ENCODE peak calls at places on chromosomes 13 and 19, in seven cellular contexts. One of them, this sample, is unnamed.

GRCh38 chr13:77815330-77815729 is 103.3 kb downstream of the EDNRB start:
- DNase-seq in choroid plexus epithelial cell: no peak
- DNase-seq in fibroblast of pulmonary artery: peak
- DNase-seq in AG09309: no peak
- DNase-seq in PC-9: no peak
- DNase-seq in HFF-Myc: no peak
- DNase-seq in nephron progenitor cell: no peak
- DNase-seq in this sample: no peak

GRCh38 chr13:32384702-32385101 is 43.2 kb downstream of the N4BP2L1 start:
- DNase-seq in choroid plexus epithelial cell: no peak
- DNase-seq in fibroblast of pulmonary artery: no peak
- DNase-seq in AG09309: no peak
- DNase-seq in PC-9: no peak
- DNase-seq in HFF-Myc: no peak
- DNase-seq in nephron progenitor cell: no peak
- DNase-seq in this sample: no peak

GRCh38 chr19:17867087-17867486 is 4.7 kb upstream of the SLC5A5 start:
- DNase-seq in choroid plexus epithelial cell: no peak
- DNase-seq in fibroblast of pulmonary artery: no peak
- DNase-seq in AG09309: no peak
- DNase-seq in PC-9: no peak
- DNase-seq in HFF-Myc: no peak
- DNase-seq in nephron progenitor cell: no peak
- DNase-seq in this sample: no peak

GRCh38 chr19:28633223-28634030 is 579.5 kb downstream of the UQCRFS1 start:
- DNase-seq in choroid plexus epithelial cell: peak
- DNase-seq in fibroblast of pulmonary artery: peak
- DNase-seq in AG09309: peak
- DNase-seq in PC-9: peak
- DNase-seq in HFF-Myc: peak
- DNase-seq in nephron progenitor cell: peak
- DNase-seq in this sample: no peak

GRCh38 chr13:26831336-26831908 is 70.8 kb upstream of the GPR12 start:
- DNase-seq in choroid plexus epithelial cell: no peak
- DNase-seq in fibroblast of pulmonary artery: no peak
- DNase-seq in AG09309: no peak
- DNase-seq in PC-9: no peak
- DNase-seq in HFF-Myc: no peak
- DNase-seq in nephron progenitor cell: no peak
- DNase-seq in this sample: no peak

GRCh38 chr19:33845498-33845897 is 48.8 kb downstream of the KCTD15 start:
- DNase-seq in choroid plexus epithelial cell: no peak
- DNase-seq in fibroblast of pulmonary artery: no peak
- DNase-seq in AG09309: no peak
- DNase-seq in PC-9: no peak
- DNase-seq in HFF-Myc: no peak
- DNase-seq in nephron progenitor cell: no peak
- DNase-seq in this sample: no peak

GRCh38 chr19:29380581-29380980 is 145.2 kb upstream of the VSTM2B start:
- DNase-seq in choroid plexus epithelial cell: no peak
- DNase-seq in fibroblast of pulmonary artery: no peak
- DNase-seq in AG09309: no peak
- DNase-seq in PC-9: no peak
- DNase-seq in HFF-Myc: no peak
- DNase-seq in nephron progenitor cell: no peak
- DNase-seq in this sample: no peak

GRCh38 chr13:21012841-21013681 is 48.3 kb downstream of the LATS2 start:
- DNase-seq in choroid plexus epithelial cell: peak
- DNase-seq in fibroblast of pulmonary artery: peak
- DNase-seq in AG09309: no peak
- DNase-seq in PC-9: no peak
- DNase-seq in HFF-Myc: no peak
- DNase-seq in nephron progenitor cell: no peak
- DNase-seq in this sample: no peak

GRCh38 chr19:7658219-7658686 is 10.6 kb upstream of the RETN start:
- DNase-seq in choroid plexus epithelial cell: no peak
- DNase-seq in fibroblast of pulmonary artery: no peak
- DNase-seq in AG09309: no peak
- DNase-seq in PC-9: no peak
- DNase-seq in HFF-Myc: no peak
- DNase-seq in nephron progenitor cell: no peak
- DNase-seq in this sample: no peak

GRCh38 chr19:45500918-45501729 is 2.9 kb downstream of the PPM1N start:
- DNase-seq in choroid plexus epithelial cell: no peak
- DNase-seq in fibroblast of pulmonary artery: no peak
- DNase-seq in AG09309: no peak
- DNase-seq in PC-9: no peak
- DNase-seq in HFF-Myc: no peak
- DNase-seq in nephron progenitor cell: no peak
- DNase-seq in this sample: no peak

GRCh38 chr13:80783926-80784325 is 443.0 kb upstream of the SPRY2 start:
- DNase-seq in choroid plexus epithelial cell: peak
- DNase-seq in fibroblast of pulmonary artery: peak
- DNase-seq in AG09309: no peak
- DNase-seq in PC-9: no peak
- DNase-seq in HFF-Myc: no peak
- DNase-seq in nephron progenitor cell: peak
- DNase-seq in this sample: no peak

GRCh38 chr13:110323986-110324749 is 17.1 kb downstream of the COL4A2 start:
- DNase-seq in choroid plexus epithelial cell: no peak
- DNase-seq in fibroblast of pulmonary artery: no peak
- DNase-seq in AG09309: no peak
- DNase-seq in PC-9: no peak
- DNase-seq in HFF-Myc: no peak
- DNase-seq in nephron progenitor cell: no peak
- DNase-seq in this sample: no peak

GRCh38 chr13:98252931-98253470 is 75.9 kb upstream of the RNF113B start:
- DNase-seq in choroid plexus epithelial cell: peak
- DNase-seq in fibroblast of pulmonary artery: peak
- DNase-seq in AG09309: peak
- DNase-seq in PC-9: no peak
- DNase-seq in HFF-Myc: peak
- DNase-seq in nephron progenitor cell: no peak
- DNase-seq in this sample: no peak

DNA sequence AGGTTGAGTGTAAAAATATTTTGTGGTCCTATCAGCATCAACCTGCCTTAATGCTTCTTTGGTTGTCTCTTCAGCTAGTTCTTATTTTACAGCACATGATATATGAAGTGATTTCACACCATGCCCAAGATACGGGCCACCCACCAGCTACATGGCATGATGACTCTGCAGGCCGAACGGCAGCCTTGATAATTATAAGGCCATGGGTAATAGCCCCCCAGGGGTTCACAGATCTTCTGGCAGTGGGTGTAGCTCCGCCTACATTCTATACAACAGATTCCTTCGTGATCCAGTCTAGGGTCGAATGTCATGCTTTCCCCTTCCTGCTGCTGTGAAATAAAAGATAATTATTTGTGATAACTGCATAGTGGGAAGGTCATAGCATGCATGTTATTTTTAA is 36.1 kb downstream of the CNMD start:
- DNase-seq in choroid plexus epithelial cell: no peak
- DNase-seq in fibroblast of pulmonary artery: no peak
- DNase-seq in AG09309: no peak
- DNase-seq in PC-9: no peak
- DNase-seq in HFF-Myc: no peak
- DNase-seq in nephron progenitor cell: peak
- DNase-seq in this sample: no peak
- TF ChIP-seq CTCF in choroid plexus epithelial cell: no peak
- TF ChIP-seq CTCF in fibroblast of pulmonary artery: no peak
- TF ChIP-seq CTCF in AG09309: no peak
- TF ChIP-seq CTCF in PC-9: no peak
- TF ChIP-seq CTCF in HFF-Myc: no peak
- TF ChIP-seq CTCF in nephron progenitor cell: no peak
- TF ChIP-seq CTCF in this sample: no peak

DNA sequence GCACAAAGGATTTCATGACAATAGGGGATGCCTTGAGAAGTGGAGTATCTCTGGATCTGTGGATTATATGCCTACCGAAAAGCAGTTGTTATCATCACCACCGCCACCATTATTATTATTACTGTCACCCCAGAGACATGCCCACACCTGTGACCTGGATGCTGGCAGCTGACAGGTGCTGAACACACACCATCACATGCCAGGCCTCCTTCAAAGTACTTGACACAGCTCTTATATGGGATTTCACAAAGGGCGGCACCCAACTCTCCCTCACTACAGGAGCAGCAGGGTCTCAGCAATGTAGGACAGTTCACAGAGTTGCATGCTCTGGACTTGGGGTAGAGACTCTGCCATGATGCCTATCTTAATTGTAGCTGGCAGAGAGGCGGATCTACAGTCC is 5.6 kb upstream of the GPR42 start:
- DNase-seq in choroid plexus epithelial cell: no peak
- DNase-seq in fibroblast of pulmonary artery: no peak
- DNase-seq in AG09309: no peak
- DNase-seq in PC-9: no peak
- DNase-seq in HFF-Myc: no peak
- DNase-seq in nephron progenitor cell: no peak
- DNase-seq in this sample: no peak
- TF ChIP-seq CTCF in choroid plexus epithelial cell: no peak
- TF ChIP-seq CTCF in fibroblast of pulmonary artery: no peak
- TF ChIP-seq CTCF in AG09309: no peak
- TF ChIP-seq CTCF in PC-9: no peak
- TF ChIP-seq CTCF in HFF-Myc: no peak
- TF ChIP-seq CTCF in nephron progenitor cell: no peak
- TF ChIP-seq CTCF in this sample: no peak

GRCh38 chr19:14361824-14362223 is 19.4 kb upstream of the ADGRE5 start:
- DNase-seq in choroid plexus epithelial cell: no peak
- DNase-seq in fibroblast of pulmonary artery: peak
- DNase-seq in AG09309: no peak
- DNase-seq in PC-9: no peak
- DNase-seq in HFF-Myc: no peak
- DNase-seq in nephron progenitor cell: no peak
- DNase-seq in this sample: no peak
- TF ChIP-seq CTCF in choroid plexus epithelial cell: no peak
- TF ChIP-seq CTCF in fibroblast of pulmonary artery: peak
- TF ChIP-seq CTCF in AG09309: peak
- TF ChIP-seq CTCF in PC-9: no peak
- TF ChIP-seq CTCF in HFF-Myc: peak
- TF ChIP-seq CTCF in nephron progenitor cell: no peak
- TF ChIP-seq CTCF in this sample: no peak

GRCh38 chr19:56712609-56713008 is 41.1 kb upstream of the ZNF835 start:
- DNase-seq in choroid plexus epithelial cell: no peak
- DNase-seq in fibroblast of pulmonary artery: no peak
- DNase-seq in AG09309: no peak
- DNase-seq in PC-9: no peak
- DNase-seq in HFF-Myc: no peak
- DNase-seq in nephron progenitor cell: no peak
- DNase-seq in this sample: no peak
- TF ChIP-seq CTCF in choroid plexus epithelial cell: no peak
- TF ChIP-seq CTCF in fibroblast of pulmonary artery: no peak
- TF ChIP-seq CTCF in AG09309: no peak
- TF ChIP-seq CTCF in PC-9: no peak
- TF ChIP-seq CTCF in HFF-Myc: no peak
- TF ChIP-seq CTCF in nephron progenitor cell: no peak
- TF ChIP-seq CTCF in this sample: no peak

This sample was measured in activated B cell treated with CpG ODN at 0.5 μM for 24 hours.